ENCODE peak calls at places on chromosomes 5 and 9, in five cellular contexts. K, O, D, C and H are unnamed samples.

GRCh38 chr9:129567842-129568559 is 52.9 kb downstream of the C9orf50 start:
- DNase-seq in O (no peak), C (peak), K (no peak), D (no peak), H (no peak)

GRCh38 chr9:35696520-35697215 is 6.9 kb upstream of the TPM2 start:
- DNase-seq in C (peak), D (peak), O (peak), K (peak), H (no peak)

GRCh38 chr5:151773979-151774378 is 2.2 kb downstream of the G3BP1 start:
- DNase-seq in K (no peak), O (no peak), D (no peak), C (no peak), H (no peak)

GRCh38 chr5:53877243-53877642 is 316.8 kb downstream of the NDUFS4 start:
- DNase-seq in K (no peak), O (no peak), D (no peak), C (no peak), H (no peak)

GRCh38 chr9:71928376-71928775 is 16.9 kb downstream of the C9orf85 start:
- DNase-seq in O (no peak), C (no peak), D (no peak), K (no peak), H (no peak)

GRCh38 chr5:136132087-136132486 is 558 bp upstream of the SMAD5 start:
- DNase-seq in C (no peak), K (peak), O (no peak), D (no peak), H (no peak)

GRCh38 chr5:143713331-143714032 is 98.5 kb upstream of the HMHB1 start:
- DNase-seq in C (no peak), K (no peak), O (no peak), D (no peak), H (no peak)

GRCh38 chr9:129287595-129288305 is 109.7 kb upstream of the IER5L start:
- DNase-seq in O (peak), C (no peak), D (no peak), K (peak), H (no peak)

GRCh38 chr9:82988488-82988887 is 74.5 kb downstream of the RASEF start:
- DNase-seq in O (no peak), K (no peak), C (no peak), D (no peak), H (no peak)

GRCh38 chr5:21776466-21776865 is 1076.7 kb downstream of the CDH12 start:
- DNase-seq in C (no peak), K (no peak), D (no peak), O (no peak), H (no peak)

GRCh38 chr5:169192572-169192971 is 108.4 kb downstream of the SLIT3 start:
- DNase-seq in D (no peak), O (no peak), C (no peak), K (no peak), H (no peak)

GRCh38 chr9:125524522-125524921 is 182.5 kb downstream of the MAPKAP1 start:
- DNase-seq in D (no peak), C (no peak), K (no peak), O (no peak), H (no peak)

GRCh38 chr9:2676466-2676865 is 40.8 kb upstream of the KCNV2 start:
- DNase-seq in K (no peak), O (no peak), D (no peak), C (no peak), H (no peak)

GRCh38 chr5:1048162-1048721 is 39.6 kb downstream of the NKD2 start:
- DNase-seq in O (no peak), K (peak), C (no peak), D (no peak), H (no peak)

GRCh38 chr9:98240475-98240874 is 15.0 kb downstream of the TBC1D2 start:
- DNase-seq in D (no peak), C (no peak), K (peak), O (no peak), H (no peak)

GRCh38 chr5:105565531-105565930 is 2002.9 kb upstream of the NUDT12 start:
- DNase-seq in K (no peak), D (no peak), C (no peak), O (no peak), H (no peak)

GRCh38 chr5:4571248-4571950 is 568.7 kb upstream of the ADAMTS16 start:
- DNase-seq in D (no peak), K (no peak), C (no peak), O (no peak), H (no peak)

GRCh38 chr9:14846871-14847311 is 63.3 kb downstream of the FREM1 start:
- DNase-seq in K (peak), C (peak), O (peak), D (peak), H (no peak)

GRCh38 chr5:169648725-169649124 is 11.7 kb downstream of the DOCK2 start:
- DNase-seq in O (no peak), C (no peak), K (no peak), D (no peak), H (no peak)

GRCh38 chr5:81006955-81007636 is 46.9 kb downstream of the RASGRF2 start:
- DNase-seq in C (no peak), K (no peak), D (peak), O (peak), H (no peak)

GRCh38 chr5:1746371-1747078 is 53.1 kb downstream of the MRPL36 start:
- DNase-seq in C (no peak), K (peak), O (no peak), D (no peak), H (no peak)